ENCODE peak calls at places on chromosome 12, in eight cellular contexts. K, L, H, J, B, O, P and X are unnamed samples.

GRCh38 chr12:31393004-31393550 is 67.1 kb upstream of the SINHCAF start:
- DNase-seq in K (no peak), L (no peak), H (no peak), J (no peak), B (no peak), O (no peak), P (no peak), X (no peak)

GRCh38 chr12:106910202-106910601 is 45.5 kb upstream of the TMEM263 start:
- DNase-seq in K (no peak), L (no peak), H (no peak), J (no peak), B (no peak), O (peak; percentile 54), P (no peak), X (peak; percentile 52)

GRCh38 chr12:65838330-65838976 is 14.2 kb downstream of the HMGA2 start:
- DNase-seq in K (no peak), L (no peak), H (no peak), J (no peak), B (peak; percentile 23), O (no peak), P (no peak), X (no peak)

GRCh38 chr12:119748512-119748911 is 80.6 kb downstream of the PRKAB1 start:
- DNase-seq in K (no peak), L (no peak), H (no peak), J (peak; percentile 66), B (peak; percentile 22), O (no peak), P (no peak), X (no peak)

GRCh38 chr12:6780573-6780972 is 8.3 kb downstream of the LAG3 start:
- DNase-seq in K (peak; percentile 3), L (no peak), H (no peak), J (no peak), B (no peak), O (no peak), P (no peak), X (no peak)

GRCh38 chr12:8612629-8613028 is at the start of gene AICDA:
- DNase-seq in K (no peak), L (no peak), H (no peak), J (no peak), B (no peak), O (no peak), P (no peak), X (peak; percentile 69)

GRCh38 chr12:5101686-5102085 is 58.0 kb downstream of the KCNA5 start:
- DNase-seq in K (no peak), L (no peak), H (no peak), J (no peak), B (no peak), O (no peak), P (no peak), X (no peak)

GRCh38 chr12:101794574-101794973 is 36.2 kb downstream of the GNPTAB start:
- DNase-seq in K (no peak), L (no peak), H (no peak), J (peak; percentile 7), B (no peak), O (no peak), P (no peak), X (no peak)

GRCh38 chr12:23350808-23351207 is 598.7 kb downstream of the SOX5 start:
- DNase-seq in K (no peak), L (no peak), H (no peak), J (no peak), B (no peak), O (no peak), P (no peak), X (no peak)

GRCh38 chr12:120581998-120582397 is 796 bp upstream of the POP5 start:
- DNase-seq in K (no peak), L (no peak), H (no peak), J (peak; percentile 84), B (peak; percentile 25), O (no peak), P (no peak), X (no peak)

GRCh38 chr12:3578557-3578956 is 87.6 kb downstream of the PRMT8 start:
- DNase-seq in K (no peak), L (peak; percentile 19), H (no peak), J (no peak), B (no peak), O (no peak), P (no peak), X (no peak)

GRCh38 chr12:6832125-6832524 is 3.9 kb downstream of the P3H3 start:
- DNase-seq in K (no peak), L (no peak), H (no peak), J (no peak), B (no peak), O (no peak), P (no peak), X (no peak)

GRCh38 chr12:72207094-72207493 is 65.1 kb upstream of the TRHDE start:
- DNase-seq in K (no peak), L (peak; percentile 3), H (no peak), J (no peak), B (no peak), O (no peak), P (peak; percentile 20), X (no peak)

GRCh38 chr12:51910691-51911090 is 3.4 kb downstream of the ACVRL1 start:
- DNase-seq in K (no peak), L (no peak), H (no peak), J (no peak), B (no peak), O (no peak), P (no peak), X (no peak)

GRCh38 chr12:93572712-93573551 is 457 bp downstream of the SOCS2 start:
- DNase-seq in K (peak; percentile 55), L (peak; percentile 53), H (no peak), J (peak; percentile 76), B (peak; percentile 46), O (no peak), P (peak; percentile 79), X (no peak)

GRCh38 chr12:30110505-30110904 is 326.8 kb upstream of the TMTC1 start:
- DNase-seq in K (no peak), L (no peak), H (no peak), J (no peak), B (no peak), O (no peak), P (no peak), X (no peak)

GRCh38 chr12:108828774-108829173 is 28.6 kb downstream of the SSH1 start:
- DNase-seq in K (no peak), L (no peak), H (peak; percentile 75), J (peak; percentile 87), B (no peak), O (no peak), P (no peak), X (no peak)
- TF ChIP-seq EZH2phosphoT487 in K (no peak), L (no peak), H (no peak), J (no peak), B (no peak), O (no peak), P (no peak), X (no peak)

DNA sequence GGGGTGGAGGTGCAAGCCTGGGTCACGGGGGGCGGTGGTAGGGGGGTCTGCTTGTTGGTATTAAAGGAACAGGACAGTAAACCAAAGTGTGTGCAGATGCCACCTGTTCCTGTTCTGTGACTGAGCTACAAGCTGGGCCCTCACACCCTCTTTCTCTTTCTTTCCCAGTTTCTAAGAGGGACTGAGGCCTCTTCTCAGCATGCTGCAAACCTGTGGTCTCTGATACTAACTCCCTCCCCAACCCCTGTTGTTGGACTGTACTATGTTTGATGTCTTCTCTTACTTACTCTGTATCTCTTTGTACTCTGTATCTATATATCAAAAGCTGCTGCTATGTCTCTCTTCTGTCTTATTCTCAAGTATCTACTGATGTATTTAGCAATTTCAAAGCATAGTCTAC is 6.9 kb upstream of the PIP4K2C start:
- DNase-seq in K (no peak), L (no peak), H (no peak), J (no peak), B (no peak), O (no peak), P (no peak), X (no peak)
- H3K4me3 ChIP-seq in K (no peak overlapping the region), L (no peak overlapping the region), H (no peak overlapping the region), J (no peak overlapping the region), B (no peak overlapping the region), O (no peak overlapping the region), P (no peak overlapping the region), X (no peak overlapping the region)

GRCh38 chr12:111976860-111977259 is 36.1 kb downstream of the TMEM116 start:
- DNase-seq in K (no peak), L (no peak), H (no peak), J (no peak), B (no peak), O (no peak), P (no peak), X (no peak)
- TF ChIP-seq EZH2phosphoT487 in K (no peak), L (no peak), H (no peak), J (no peak), B (no peak), O (no peak), P (no peak), X (no peak)

GRCh38 chr12:131829351-131829794 is 1.2 kb downstream of the MMP17 start:
- DNase-seq in K (peak; percentile 18), L (peak; percentile 52), H (no peak), J (peak; percentile 67), B (peak; percentile 44), O (no peak), P (no peak), X (no peak)

GRCh38 chr12:131830335-131831020 is 2.3 kb downstream of the MMP17 start:
- DNase-seq in K (peak; percentile 84), L (peak; percentile 88), H (peak; percentile 23), J (peak; percentile 97), B (peak; percentile 91), O (peak; percentile 15), P (peak; percentile 68), X (peak; percentile 14)

GRCh38 chr12:131828671-131829350 is 618 bp downstream of the MMP17 start:
- DNase-seq in K (peak; percentile 16), L (peak; percentile 30), H (no peak), J (peak; percentile 59), B (peak; percentile 43), O (no peak), P (peak; percentile 62), X (no peak)

GRCh38 chr12:131831021-131831571 is 2.9 kb downstream of the MMP17 start:
- DNase-seq in K (peak; percentile 48), L (no peak), H (no peak), J (peak; percentile 78), B (peak; percentile 51), O (no peak), P (no peak), X (no peak)

GRCh38 chr12:131829795-131830334 is 1.7 kb downstream of the MMP17 start:
- DNase-seq in K (peak; percentile 18), L (peak; percentile 36), H (no peak), J (peak; percentile 31), B (no peak), O (no peak), P (no peak), X (no peak)
- H3K4me3 ChIP-seq in K (peak overlapping the region; percentile 54), L (peak overlapping the region; percentile 66), H (peak overlapping the region; percentile 70), J (peak overlapping the region; percentile 74), B (peak overlapping the region; percentile 85), O (no peak overlapping the region), P (peak overlapping the region; percentile 73), X (no peak overlapping the region)

GRCh38 chr12:98503593-98504367 is 11.6 kb upstream of the TMPO start:
- DNase-seq in K (peak; percentile 96), L (peak; percentile 96), H (peak; percentile 89), J (peak; percentile 96), B (peak; percentile 89), O (peak; percentile 94), P (peak; percentile 96), X (peak; percentile 96)
- TF ChIP-seq EZH2phosphoT487 in K (no peak), L (no peak), H (no peak), J (no peak), B (no peak), O (no peak), P (no peak), X (no peak)

GRCh38 chr12:104281636-104282035 is 21.9 kb upstream of the EID3 start:
- DNase-seq in K (no peak), L (no peak), H (no peak), J (peak; percentile 31), B (peak; percentile 58), O (no peak), P (no peak), X (no peak)
- H3K4me3 ChIP-seq in K (no peak overlapping the region), L (no peak overlapping the region), H (no peak overlapping the region), J (no peak overlapping the region), B (no peak overlapping the region), O (no peak overlapping the region), P (no peak overlapping the region), X (no peak overlapping the region)